ENCODE peak calls at places on chromosomes 6 and 20, in ten cellular contexts. M is fibroblast of the conjunctiva, X is fibroblast of the aortic adventitia, H is Right ventricle myocardium inferior, T is DMS53, R is cardiac fibroblast, S is small intestine, E is HT1080, Y is left lung, B is lower lobe of right lung. L is an unnamed sample.

GRCh38 chr6:17907467-17908229 is 79.8 kb downstream of the KIF13A start:
- DNase-seq in H (peak), E (peak), M (peak), B (peak), Y (no peak), T (peak), S (peak), X (peak), R (peak), L (peak)

GRCh38 chr6:138446821-138447220 is 42.8 kb downstream of the HEBP2 start:
- DNase-seq in T (no peak), H (no peak), B (no peak), E (no peak), R (no peak), Y (no peak), S (no peak), X (no peak), M (no peak), L (no peak)

GRCh38 chr6:110946498-110946897 is 12.0 kb upstream of the GTF3C6 start:
- DNase-seq in S (no peak), X (no peak), R (no peak), E (no peak), M (no peak), Y (no peak), H (no peak), T (no peak), B (no peak), L (no peak)

GRCh38 chr6:134722996-134723871 is 226.7 kb downstream of the ALDH8A1 start:
- DNase-seq in S (no peak), Y (no peak), X (peak), T (no peak), E (no peak), M (peak), H (no peak), B (no peak), R (peak), L (no peak)

GRCh38 chr20:20003088-20003954 is 13.8 kb upstream of the NAA20 start:
- DNase-seq in Y (no peak), T (no peak), M (no peak), B (no peak), E (no peak), S (no peak), X (peak), H (no peak), R (peak), L (no peak)

GRCh38 chr20:47790032-47790965 is 5.0 kb upstream of the SULF2 start:
- DNase-seq in B (no peak), M (peak), E (no peak), H (no peak), T (no peak), S (no peak), R (peak), X (peak), Y (no peak), L (no peak)

GRCh38 chr6:138963531-138963930 is 24.5 kb downstream of the REPS1 start:
- DNase-seq in T (no peak), S (no peak), H (no peak), X (no peak), R (no peak), M (no peak), Y (no peak), B (no peak), E (no peak), L (no peak)

GRCh38 chr6:46655803-46656202 is 3.0 kb downstream of the SLC25A27 start:
- DNase-seq in Y (no peak), X (no peak), H (no peak), B (no peak), T (peak), E (no peak), R (no peak), S (no peak), M (no peak), L (peak)

GRCh38 chr6:129774697-129775447 is 64.9 kb upstream of the ARHGAP18 start:
- DNase-seq in S (peak), R (peak), M (peak), B (peak), E (peak), H (no peak), T (peak), X (peak), Y (no peak), L (peak)

GRCh38 chr6:157099912-157100593 is 223.3 kb downstream of the TMEM242 start:
- DNase-seq in R (peak), T (no peak), M (no peak), E (no peak), X (no peak), H (no peak), Y (no peak), B (no peak), S (peak), L (no peak)

GRCh38 chr6:158819213-158819976 is at the start of gene EZR:
- DNase-seq in E (peak), Y (peak), T (peak), B (peak), S (peak), R (peak), M (peak), H (peak), X (peak), L (peak)

GRCh38 chr20:1802385-1803215 is 92.6 kb upstream of the SIRPA start:
- DNase-seq in B (peak), H (peak), Y (peak), T (peak), R (peak), S (peak), E (no peak), X (peak), M (no peak), L (peak)

GRCh38 chr6:110567957-110568696 is 91.7 kb upstream of the SLC22A16 start:
- DNase-seq in Y (no peak), R (no peak), S (peak), H (no peak), B (no peak), T (peak), E (no peak), X (no peak), M (no peak), L (no peak)

GRCh38 chr6:145148392-145149175 is 586.7 kb downstream of the EPM2A start:
- DNase-seq in B (peak), X (peak), R (peak), E (peak), H (no peak), S (peak), T (peak), Y (no peak), M (peak), L (no peak)

GRCh38 chr20:10877345-10877744 is 203.5 kb upstream of the JAG1 start:
- DNase-seq in S (no peak), E (no peak), Y (no peak), T (no peak), H (peak), X (peak), M (no peak), B (no peak), R (peak), L (no peak)

GRCh38 chr6:169225131-169225576 is 28.5 kb downstream of the THBS2 start:
- DNase-seq in M (no peak), Y (no peak), T (no peak), R (no peak), S (no peak), H (no peak), E (no peak), X (no peak), B (no peak), L (no peak)

GRCh38 chr20:59010995-59011873 is 4.2 kb upstream of the CTSZ start:
- DNase-seq in H (no peak), S (no peak), M (peak), X (peak), T (no peak), B (no peak), E (peak), Y (no peak), R (peak), L (no peak)

GRCh38 chr6:52317841-52318581 is 33.5 kb upstream of the MCM3 start:
- DNase-seq in H (no peak), S (peak), E (peak), M (peak), R (peak), X (peak), B (no peak), T (peak), Y (no peak), L (no peak)

GRCh38 chr6:99822741-99823512 is 171.1 kb downstream of the MCHR2 start:
- DNase-seq in H (no peak), R (peak), E (peak), B (no peak), Y (no peak), S (peak), X (peak), T (peak), M (peak), L (peak)

GRCh38 chr6:46926481-46926880 is 4.7 kb upstream of the ADGRF5 start:
- DNase-seq in E (peak), T (no peak), H (no peak), S (no peak), R (peak), Y (no peak), M (no peak), B (no peak), X (no peak), L (no peak)

GRCh38 chr6:125444234-125444949 is 142.6 kb upstream of the HDDC2 start:
- DNase-seq in Y (no peak), S (no peak), X (no peak), H (no peak), B (no peak), E (no peak), T (no peak), R (peak), M (no peak), L (peak)

GRCh38 chr20:59633646-59634045 is 29.3 kb downstream of the PHACTR3 start:
- DNase-seq in E (no peak), T (no peak), X (no peak), H (no peak), Y (no peak), S (peak), R (no peak), M (no peak), B (no peak), L (no peak)

L was measured in NCI-H82.